ENCODE peak calls at places on chromosomes 12 and 14, in six cellular contexts. O is tibial artery, V is left lung, U is substantia nigra, X is lower lobe of right lung, T is astrocyte. C is an unnamed sample.

GRCh38 chr14:89429206-89430091 is 12.4 kb upstream of the FOXN3 start:
- DNase-seq in T (peak), U (peak), O (no peak), V (no peak), X (no peak), C (no peak)

GRCh38 chr12:87815738-87816137 is 213.5 kb downstream of the C12orf50 start:
- DNase-seq in U (no peak), X (no peak), T (no peak), V (no peak), O (no peak), C (no peak)

GRCh38 chr12:55930771-55931316 is at the start of gene DGKA:
- DNase-seq in T (peak), X (peak), O (no peak), V (no peak), U (no peak), C (peak)

GRCh38 chr14:26849514-26849913 is 251.7 kb upstream of the NOVA1 start:
- DNase-seq in U (no peak), T (no peak), X (no peak), O (no peak), V (no peak), C (no peak)

GRCh38 chr14:96592591-96593388 is 90.6 kb downstream of the PAPOLA start:
- DNase-seq in T (peak), V (no peak), U (peak), X (peak), O (no peak), C (no peak)

GRCh38 chr12:57624441-57625220 is 8.4 kb downstream of the B4GALNT1 start:
- DNase-seq in O (no peak), T (no peak), V (no peak), U (no peak), X (no peak), C (no peak)

GRCh38 chr12:33310471-33310870 is 129.1 kb downstream of the SYT10 start:
- DNase-seq in O (no peak), X (no peak), U (no peak), T (no peak), V (peak), C (no peak)

GRCh38 chr14:100396266-100396795 is 73.2 kb downstream of the SLC25A47 start:
- DNase-seq in U (no peak), O (no peak), V (no peak), T (no peak), X (no peak), C (no peak)

GRCh38 chr14:74425525-74426201 is 347 bp downstream of the SYNDIG1L start:
- DNase-seq in T (no peak), O (no peak), V (peak), U (peak), X (no peak), C (no peak)

DNA sequence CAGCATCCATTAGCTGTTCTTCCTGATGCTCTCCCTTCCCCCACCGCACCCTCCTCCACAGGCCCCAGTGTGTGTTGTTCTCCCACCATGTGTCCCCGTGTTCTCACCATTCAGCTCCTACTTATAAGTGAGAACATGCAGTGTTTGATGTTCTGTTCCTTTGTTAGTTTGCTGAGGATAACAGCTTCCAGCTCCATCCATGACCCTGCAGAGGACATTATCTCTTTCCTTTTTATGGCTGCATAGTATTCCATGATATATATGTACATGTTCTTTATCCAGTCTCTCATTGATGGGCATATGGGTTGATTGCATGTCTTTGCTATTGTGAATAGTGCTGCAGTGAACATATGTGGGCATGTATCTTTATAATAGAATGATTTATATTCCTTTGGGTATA is 9.0 kb downstream of the ATF1 start:
- DNase-seq in U (no peak), O (no peak), V (no peak), X (no peak), T (no peak), C (no peak)
- H3K27ac ChIP-seq in U (no peak), O (no peak), V (no peak), X (no peak), T (no peak), C (no peak)

DNA sequence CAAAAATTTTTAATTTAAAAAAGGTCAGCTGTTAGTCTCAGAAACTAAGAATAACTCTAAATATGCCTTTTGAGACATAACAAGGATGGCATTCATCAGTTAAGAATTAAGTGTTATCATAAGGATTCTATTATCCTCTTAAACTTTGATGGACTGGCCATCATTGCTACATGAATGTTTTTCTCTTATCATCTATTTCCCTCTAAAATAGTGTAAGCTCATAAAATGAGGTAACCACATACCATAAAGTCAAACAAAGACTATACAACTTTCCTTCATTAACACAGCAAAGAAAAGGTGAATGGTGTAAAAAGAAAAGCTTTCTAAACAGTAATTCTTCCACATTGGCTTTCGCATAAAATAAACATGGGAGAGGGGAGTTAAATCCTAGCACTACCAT is 41.1 kb downstream of the TMTC1 start:
- DNase-seq in O (no peak), V (no peak), U (no peak), X (no peak), T (no peak), C (no peak)
- H3K27ac ChIP-seq in O (peak), V (no peak), U (no peak), X (no peak), T (no peak), C (peak)

GRCh38 chr14:68395585-68395984 is 397.3 kb downstream of the ZFP36L1 start:
- DNase-seq in T (peak), V (no peak), U (no peak), X (no peak), O (peak), C (no peak)

GRCh38 chr14:68394719-68395117 is 398.1 kb downstream of the ZFP36L1 start:
- DNase-seq in U (peak), V (peak), O (no peak), T (no peak), X (no peak), C (no peak)

GRCh38 chr14:68397371-68397779 is 395.5 kb downstream of the ZFP36L1 start:
- DNase-seq in V (peak), T (no peak), U (peak), O (peak), X (peak), C (no peak)

GRCh38 chr14:68397827-68398226 is 395.0 kb downstream of the ZFP36L1 start:
- DNase-seq in V (no peak), X (no peak), U (no peak), T (peak), O (no peak), C (no peak)

GRCh38 chr14:68396411-68396930 is 396.4 kb downstream of the ZFP36L1 start:
- DNase-seq in V (no peak), O (no peak), T (peak), X (no peak), U (no peak), C (no peak)
- H3K27ac ChIP-seq in V (peak), O (peak), T (no peak), X (peak), U (no peak), C (no peak)

GRCh38 chr12:53102883-53103807 is at the start of gene SOAT2:
- DNase-seq in V (peak), U (no peak), T (no peak), O (no peak), X (no peak), C (no peak)
- H3K27ac ChIP-seq in V (no peak), U (no peak), T (no peak), O (no peak), X (no peak), C (no peak)